ENCODE peak calls at places on chromosomes 4 and X, in seven cellular contexts. A is HCT116, G is iris pigment epithelial cell, Z is NCI-H2081, H is NCI-H226, J is RCC 7860, P is ACHN. S is an unnamed sample.

GRCh38 chr4:41471126-41471665 is 66.8 kb upstream of the LIMCH1 start:
- DNase-seq in P (no peak), J (no peak), Z (no peak), H (no peak), G (no peak), A (no peak), S (no peak)

GRCh38 chr4:182289809-182290208 is 46.6 kb downstream of the TENM3 start:
- DNase-seq in J (no peak), Z (no peak), A (no peak), P (no peak), H (no peak), G (no peak), S (no peak)

GRCh38 chrX:288561-288991 is 7.4 kb downstream of the PLCXD1 start:
- DNase-seq in H (no peak), J (no peak), P (no peak), G (no peak), Z (no peak), A (no peak), S (no peak)

GRCh38 chr4:23805381-23805780 is 84.5 kb downstream of the PPARGC1A start:
- DNase-seq in P (peak), G (no peak), Z (no peak), A (no peak), H (peak), J (no peak), S (no peak)

GRCh38 chr4:7764466-7764865 is 175.2 kb downstream of the AFAP1 start:
- DNase-seq in J (no peak), H (no peak), G (no peak), P (no peak), Z (no peak), A (no peak), S (no peak)

GRCh38 chrX:48636286-48636685 is 39.0 kb downstream of the WDR13 start:
- DNase-seq in H (no peak), P (no peak), A (no peak), Z (no peak), J (no peak), G (no peak), S (no peak)

GRCh38 chr4:154366956-154367355 is 124.6 kb downstream of the DCHS2 start:
- DNase-seq in G (no peak), Z (no peak), H (no peak), A (no peak), P (no peak), J (no peak), S (no peak)

GRCh38 chrX:133543654-133544053 is 128.4 kb upstream of the GPC4 start:
- DNase-seq in Z (no peak), P (no peak), A (no peak), J (no peak), H (no peak), G (no peak), S (no peak)

GRCh38 chrX:15465347-15465746 is 27.8 kb downstream of the PIR start:
- DNase-seq in G (peak), Z (no peak), J (no peak), H (no peak), A (no peak), P (no peak), S (no peak)

GRCh38 chr4:147340111-147340510 is 140.8 kb upstream of the EDNRA start:
- DNase-seq in G (peak), H (peak), A (peak), J (no peak), Z (no peak), P (no peak), S (no peak)

GRCh38 chrX:133440081-133440796 is 24.9 kb upstream of the GPC4 start:
- DNase-seq in A (no peak), J (no peak), G (no peak), H (no peak), Z (no peak), P (no peak), S (no peak)

GRCh38 chrX:149145845-149146285 is 359.2 kb downstream of the IDS start:
- DNase-seq in G (no peak), J (no peak), A (no peak), H (no peak), Z (no peak), P (no peak), S (no peak)

GRCh38 chrX:13933352-13933751 is 96.3 kb downstream of the GEMIN8 start:
- DNase-seq in G (no peak), P (no peak), J (no peak), A (no peak), Z (no peak), H (no peak), S (no peak)

GRCh38 chrX:110836982-110837381 is 41.4 kb upstream of the CHRDL1 start:
- DNase-seq in Z (no peak), G (no peak), A (no peak), J (no peak), H (no peak), P (no peak), S (no peak)

GRCh38 chrX:57135287-57135686 is 1.9 kb downstream of the SPIN2A start:
- DNase-seq in H (no peak), P (no peak), G (no peak), J (no peak), A (no peak), Z (no peak), S (no peak)

GRCh38 chrX:39574178-39574577 is 523.6 kb downstream of the BCOR start:
- DNase-seq in G (no peak), A (peak), H (no peak), P (no peak), J (no peak), Z (no peak), S (no peak)

GRCh38 chrX:37603938-37604409 is 32.5 kb downstream of the LANCL3 start:
- DNase-seq in H (peak), J (no peak), G (no peak), Z (no peak), P (no peak), A (no peak), S (no peak)

GRCh38 chr4:6532658-6533057 is 42.3 kb upstream of the MAN2B2 start:
- DNase-seq in Z (no peak), H (no peak), G (no peak), A (no peak), J (no peak), P (no peak), S (no peak)

GRCh38 chr4:3440979-3441500 is 728 bp upstream of the HGFAC start:
- DNase-seq in P (no peak), Z (no peak), J (no peak), H (no peak), A (no peak), G (peak), S (no peak)

GRCh38 chr4:75823812-75824211 is 78.4 kb downstream of the PPEF2 start:
- DNase-seq in G (peak), Z (no peak), A (no peak), H (no peak), J (no peak), P (no peak), S (no peak)

GRCh38 chr4:151541438-151542071 is 132.6 kb downstream of the FHIP1A start:
- DNase-seq in A (peak), Z (peak), G (peak), H (peak), P (no peak), J (peak), S (no peak)

GRCh38 chrX:123432362-123433150 is 248.5 kb downstream of the GRIA3 start:
- DNase-seq in A (no peak), H (no peak), G (no peak), Z (no peak), P (no peak), J (no peak), S (no peak)

GRCh38 chrX:77014655-77015377 is 432.4 kb upstream of the FGF16 start:
- DNase-seq in Z (no peak), J (peak), A (no peak), P (no peak), G (no peak), H (no peak), S (peak)

GRCh38 chr4:8586671-8587468 is 5.7 kb upstream of the CPZ start:
- DNase-seq in G (no peak), Z (no peak), J (no peak), H (no peak), P (no peak), A (no peak), S (no peak)

GRCh38 chrX:17535229-17535628 is 160.2 kb downstream of the NHS start:
- DNase-seq in A (peak), J (no peak), P (peak), G (peak), Z (no peak), H (peak), S (peak)

GRCh38 chr4:54545663-54546424 is 111.9 kb upstream of the KIT start:
- DNase-seq in J (no peak), A (no peak), G (no peak), Z (no peak), H (no peak), P (no peak), S (no peak)

GRCh38 chr4:76084542-76084941 is 10.0 kb downstream of the ART3 start:
- DNase-seq in H (no peak), Z (no peak), J (no peak), G (no peak), P (no peak), A (no peak), S (no peak)

GRCh38 chr4:142812091-142812490 is 34.0 kb downstream of the INPP4B start:
- DNase-seq in P (no peak), J (no peak), Z (no peak), G (no peak), A (no peak), H (peak), S (no peak)

GRCh38 chr4:38957947-38958346 is 74.3 kb downstream of the TMEM156 start:
- DNase-seq in A (no peak), J (no peak), H (no peak), Z (no peak), G (peak), P (no peak), S (no peak)

GRCh38 chr4:2793920-2794706 is 1.2 kb downstream of the SH3BP2 start:
- DNase-seq in Z (no peak), H (peak), A (no peak), J (peak), G (no peak), P (peak), S (peak)

GRCh38 chr4:78293841-78294301 is 236.7 kb downstream of the FRAS1 start:
- DNase-seq in A (no peak), Z (no peak), G (peak), H (peak), P (peak), J (peak), S (no peak)

GRCh38 chr4:36547383-36547782 is 266.0 kb downstream of the DTHD1 start:
- DNase-seq in P (no peak), G (no peak), A (no peak), Z (no peak), H (no peak), J (no peak), S (no peak)

GRCh38 chr4:3168029-3168428 is 80.9 kb upstream of the MSANTD1 start:
- DNase-seq in P (no peak), J (no peak), Z (no peak), G (peak), A (no peak), H (peak), S (peak)

GRCh38 chr4:145216532-145216931 is 36.1 kb upstream of the OTUD4 start:
- DNase-seq in P (peak), A (peak), G (peak), Z (no peak), H (no peak), J (no peak), S (no peak)

GRCh38 chr4:41132055-41132683 is 82.2 kb downstream of the APBB2 start:
- DNase-seq in J (no peak), P (no peak), H (no peak), Z (no peak), G (no peak), A (no peak), S (peak)

GRCh38 chr4:22532896-22533295 is 17.0 kb upstream of the ADGRA3 start:
- DNase-seq in P (no peak), Z (no peak), H (no peak), J (no peak), A (no peak), G (no peak), S (no peak)

GRCh38 chrX:19342331-19342906 is 1.3 kb upstream of the PDHA1 start:
- DNase-seq in H (no peak), Z (no peak), A (no peak), P (no peak), G (peak), J (no peak), S (no peak)

S was measured in NCI-H146.